ENCODE peak calls at places on chromosomes 4 and X, in ten cellular contexts. One of them, this sample, is unnamed.

GRCh38 chrX:154751669-154752271 is 893 bp upstream of the GAB3 start:
- DNase-seq in right cardiac atrium: no peak
- DNase-seq in H9: no peak
- DNase-seq in fibroblast of mammary gland: no peak
- DNase-seq in SK-MEL-5: no peak
- DNase-seq in Caco-2: no peak
- DNase-seq in left lung: no peak
- DNase-seq in AG08395: no peak
- DNase-seq in B cell: no peak
- DNase-seq in stimulated activated CD8-positive, alpha-beta memory T cell treated with anti-CD3 and anti-CD28 coated beads, Interleukin-7, amount 100 ng/mL, for 4 hours: no peak
- DNase-seq in this sample: no peak

GRCh38 chrX:47556045-47556623 is 4.9 kb upstream of the ARAF start:
- DNase-seq in right cardiac atrium: peak; percentile 95
- DNase-seq in H9: peak; percentile 93
- DNase-seq in fibroblast of mammary gland: peak; percentile 93
- DNase-seq in SK-MEL-5: peak; percentile 43
- DNase-seq in Caco-2: peak; percentile 89
- DNase-seq in left lung: peak; percentile 91
- DNase-seq in AG08395: peak; percentile 89
- DNase-seq in B cell: peak; percentile 64
- DNase-seq in stimulated activated CD8-positive, alpha-beta memory T cell treated with anti-CD3 and anti-CD28 coated beads, Interleukin-7, amount 100 ng/mL, for 4 hours: peak; percentile 74
- DNase-seq in this sample: peak; percentile 74

GRCh38 chrX:115341421-115341820 is 51.9 kb downstream of the LUZP4 start:
- DNase-seq in right cardiac atrium: no peak
- DNase-seq in H9: no peak
- DNase-seq in fibroblast of mammary gland: no peak
- DNase-seq in SK-MEL-5: no peak
- DNase-seq in Caco-2: no peak
- DNase-seq in left lung: no peak
- DNase-seq in AG08395: no peak
- DNase-seq in B cell: no peak
- DNase-seq in stimulated activated CD8-positive, alpha-beta memory T cell treated with anti-CD3 and anti-CD28 coated beads, Interleukin-7, amount 100 ng/mL, for 4 hours: no peak
- DNase-seq in this sample: no peak

GRCh38 chr4:19945979-19946380 is 305.7 kb upstream of the SLIT2 start:
- DNase-seq in right cardiac atrium: no peak
- DNase-seq in H9: no peak
- DNase-seq in fibroblast of mammary gland: peak; percentile 100
- DNase-seq in SK-MEL-5: no peak
- DNase-seq in Caco-2: no peak
- DNase-seq in left lung: no peak
- DNase-seq in AG08395: peak; percentile 70
- DNase-seq in B cell: no peak
- DNase-seq in stimulated activated CD8-positive, alpha-beta memory T cell treated with anti-CD3 and anti-CD28 coated beads, Interleukin-7, amount 100 ng/mL, for 4 hours: no peak
- DNase-seq in this sample: no peak

GRCh38 chrX:133246921-133247320 is 28.8 kb upstream of the TFDP3 start:
- DNase-seq in right cardiac atrium: no peak
- DNase-seq in H9: no peak
- DNase-seq in fibroblast of mammary gland: no peak
- DNase-seq in SK-MEL-5: no peak
- DNase-seq in Caco-2: no peak
- DNase-seq in left lung: no peak
- DNase-seq in AG08395: no peak
- DNase-seq in B cell: no peak
- DNase-seq in stimulated activated CD8-positive, alpha-beta memory T cell treated with anti-CD3 and anti-CD28 coated beads, Interleukin-7, amount 100 ng/mL, for 4 hours: no peak
- DNase-seq in this sample: no peak

GRCh38 chrX:70089575-70090297 is 27.5 kb downstream of the OTUD6A start:
- DNase-seq in right cardiac atrium: no peak
- DNase-seq in H9: no peak
- DNase-seq in fibroblast of mammary gland: peak; percentile 69
- DNase-seq in SK-MEL-5: no peak
- DNase-seq in Caco-2: no peak
- DNase-seq in left lung: no peak
- DNase-seq in AG08395: peak; percentile 69
- DNase-seq in B cell: no peak
- DNase-seq in stimulated activated CD8-positive, alpha-beta memory T cell treated with anti-CD3 and anti-CD28 coated beads, Interleukin-7, amount 100 ng/mL, for 4 hours: no peak
- DNase-seq in this sample: no peak

GRCh38 chrX:140503714-140504351 is 1.0 kb downstream of the SOX3 start:
- DNase-seq in right cardiac atrium: peak; percentile 59
- DNase-seq in H9: peak; percentile 39
- DNase-seq in fibroblast of mammary gland: no peak
- DNase-seq in SK-MEL-5: no peak
- DNase-seq in Caco-2: no peak
- DNase-seq in left lung: no peak
- DNase-seq in AG08395: no peak
- DNase-seq in B cell: no peak
- DNase-seq in stimulated activated CD8-positive, alpha-beta memory T cell treated with anti-CD3 and anti-CD28 coated beads, Interleukin-7, amount 100 ng/mL, for 4 hours: no peak
- DNase-seq in this sample: peak; percentile 15

GRCh38 chr4:128385683-128386304 is 98.2 kb upstream of the PGRMC2 start:
- DNase-seq in right cardiac atrium: no peak
- DNase-seq in H9: no peak
- DNase-seq in fibroblast of mammary gland: peak; percentile 75
- DNase-seq in SK-MEL-5: peak; percentile 60
- DNase-seq in Caco-2: no peak
- DNase-seq in left lung: no peak
- DNase-seq in AG08395: peak; percentile 25
- DNase-seq in B cell: no peak
- DNase-seq in stimulated activated CD8-positive, alpha-beta memory T cell treated with anti-CD3 and anti-CD28 coated beads, Interleukin-7, amount 100 ng/mL, for 4 hours: no peak
- DNase-seq in this sample: peak; percentile 17

GRCh38 chr4:76197971-76198410 is 15.6 kb downstream of the SCARB2 start:
- DNase-seq in right cardiac atrium: peak; percentile 81
- DNase-seq in H9: no peak
- DNase-seq in fibroblast of mammary gland: peak; percentile 68
- DNase-seq in SK-MEL-5: peak; percentile 94
- DNase-seq in Caco-2: no peak
- DNase-seq in left lung: peak; percentile 76
- DNase-seq in AG08395: peak; percentile 50
- DNase-seq in B cell: no peak
- DNase-seq in stimulated activated CD8-positive, alpha-beta memory T cell treated with anti-CD3 and anti-CD28 coated beads, Interleukin-7, amount 100 ng/mL, for 4 hours: no peak
- DNase-seq in this sample: no peak

GRCh38 chr4:123235431-123235830 is 161.2 kb upstream of the SPRY1 start:
- DNase-seq in right cardiac atrium: no peak
- DNase-seq in H9: no peak
- DNase-seq in fibroblast of mammary gland: no peak
- DNase-seq in SK-MEL-5: no peak
- DNase-seq in Caco-2: no peak
- DNase-seq in left lung: no peak
- DNase-seq in AG08395: peak; percentile 50
- DNase-seq in B cell: no peak
- DNase-seq in stimulated activated CD8-positive, alpha-beta memory T cell treated with anti-CD3 and anti-CD28 coated beads, Interleukin-7, amount 100 ng/mL, for 4 hours: no peak
- DNase-seq in this sample: no peak

GRCh38 chr4:41590591-41590990 is 52.6 kb downstream of the LIMCH1 start:
- DNase-seq in right cardiac atrium: no peak
- DNase-seq in H9: no peak
- DNase-seq in fibroblast of mammary gland: no peak
- DNase-seq in SK-MEL-5: no peak
- DNase-seq in Caco-2: no peak
- DNase-seq in left lung: no peak
- DNase-seq in AG08395: no peak
- DNase-seq in B cell: no peak
- DNase-seq in stimulated activated CD8-positive, alpha-beta memory T cell treated with anti-CD3 and anti-CD28 coated beads, Interleukin-7, amount 100 ng/mL, for 4 hours: no peak
- DNase-seq in this sample: no peak

GRCh38 chrX:70026112-70026850 is 23.5 kb downstream of the AWAT2 start:
- DNase-seq in right cardiac atrium: no peak
- DNase-seq in H9: no peak
- DNase-seq in fibroblast of mammary gland: peak; percentile 29
- DNase-seq in SK-MEL-5: no peak
- DNase-seq in Caco-2: no peak
- DNase-seq in left lung: no peak
- DNase-seq in AG08395: no peak
- DNase-seq in B cell: no peak
- DNase-seq in stimulated activated CD8-positive, alpha-beta memory T cell treated with anti-CD3 and anti-CD28 coated beads, Interleukin-7, amount 100 ng/mL, for 4 hours: no peak
- DNase-seq in this sample: no peak

GRCh38 chr4:153564630-153565525 is 98.7 kb downstream of the TMEM131L start:
- DNase-seq in right cardiac atrium: peak; percentile 73
- DNase-seq in H9: no peak
- DNase-seq in fibroblast of mammary gland: peak; percentile 40
- DNase-seq in SK-MEL-5: no peak
- DNase-seq in Caco-2: peak; percentile 73
- DNase-seq in left lung: no peak
- DNase-seq in AG08395: peak; percentile 42
- DNase-seq in B cell: no peak
- DNase-seq in stimulated activated CD8-positive, alpha-beta memory T cell treated with anti-CD3 and anti-CD28 coated beads, Interleukin-7, amount 100 ng/mL, for 4 hours: no peak
- DNase-seq in this sample: no peak

GRCh38 chr4:56147371-56147770 is 198.6 kb downstream of the CEP135 start:
- DNase-seq in right cardiac atrium: no peak
- DNase-seq in H9: no peak
- DNase-seq in fibroblast of mammary gland: peak; percentile 54
- DNase-seq in SK-MEL-5: peak; percentile 47
- DNase-seq in Caco-2: no peak
- DNase-seq in left lung: no peak
- DNase-seq in AG08395: no peak
- DNase-seq in B cell: no peak
- DNase-seq in stimulated activated CD8-positive, alpha-beta memory T cell treated with anti-CD3 and anti-CD28 coated beads, Interleukin-7, amount 100 ng/mL, for 4 hours: no peak
- DNase-seq in this sample: no peak

GRCh38 chrX:133606990-133607389 is 191.7 kb upstream of the GPC4 start:
- DNase-seq in right cardiac atrium: no peak
- DNase-seq in H9: no peak
- DNase-seq in fibroblast of mammary gland: no peak
- DNase-seq in SK-MEL-5: no peak
- DNase-seq in Caco-2: no peak
- DNase-seq in left lung: no peak
- DNase-seq in AG08395: no peak
- DNase-seq in B cell: no peak
- DNase-seq in stimulated activated CD8-positive, alpha-beta memory T cell treated with anti-CD3 and anti-CD28 coated beads, Interleukin-7, amount 100 ng/mL, for 4 hours: no peak
- DNase-seq in this sample: no peak

GRCh38 chr4:4641661-4642180 is 99.9 kb upstream of the STX18 start:
- DNase-seq in right cardiac atrium: no peak
- DNase-seq in H9: peak; percentile 58
- DNase-seq in fibroblast of mammary gland: no peak
- DNase-seq in SK-MEL-5: no peak
- DNase-seq in Caco-2: peak; percentile 54
- DNase-seq in left lung: no peak
- DNase-seq in AG08395: no peak
- DNase-seq in B cell: no peak
- DNase-seq in stimulated activated CD8-positive, alpha-beta memory T cell treated with anti-CD3 and anti-CD28 coated beads, Interleukin-7, amount 100 ng/mL, for 4 hours: no peak
- DNase-seq in this sample: no peak

GRCh38 chrX:40096395-40097091 is 1.2 kb downstream of the BCOR start:
- DNase-seq in right cardiac atrium: peak; percentile 78
- DNase-seq in H9: peak; percentile 61
- DNase-seq in fibroblast of mammary gland: no peak
- DNase-seq in SK-MEL-5: no peak
- DNase-seq in Caco-2: peak; percentile 14
- DNase-seq in left lung: peak; percentile 63
- DNase-seq in AG08395: no peak
- DNase-seq in B cell: peak; percentile 78
- DNase-seq in stimulated activated CD8-positive, alpha-beta memory T cell treated with anti-CD3 and anti-CD28 coated beads, Interleukin-7, amount 100 ng/mL, for 4 hours: peak; percentile 68
- DNase-seq in this sample: peak; percentile 54

GRCh38 chr4:55373461-55373860 is 22.3 kb upstream of the TMEM165 start:
- DNase-seq in right cardiac atrium: no peak
- DNase-seq in H9: no peak
- DNase-seq in fibroblast of mammary gland: no peak
- DNase-seq in SK-MEL-5: no peak
- DNase-seq in Caco-2: no peak
- DNase-seq in left lung: no peak
- DNase-seq in AG08395: no peak
- DNase-seq in B cell: no peak
- DNase-seq in stimulated activated CD8-positive, alpha-beta memory T cell treated with anti-CD3 and anti-CD28 coated beads, Interleukin-7, amount 100 ng/mL, for 4 hours: no peak
- DNase-seq in this sample: no peak

GRCh38 chr4:2484993-2485392 is 16.1 kb downstream of the RNF4 start:
- DNase-seq in right cardiac atrium: peak; percentile 90
- DNase-seq in H9: no peak
- DNase-seq in fibroblast of mammary gland: peak; percentile 49
- DNase-seq in SK-MEL-5: no peak
- DNase-seq in Caco-2: no peak
- DNase-seq in left lung: peak; percentile 91
- DNase-seq in AG08395: peak; percentile 67
- DNase-seq in B cell: peak; percentile 85
- DNase-seq in stimulated activated CD8-positive, alpha-beta memory T cell treated with anti-CD3 and anti-CD28 coated beads, Interleukin-7, amount 100 ng/mL, for 4 hours: peak; percentile 56
- DNase-seq in this sample: peak; percentile 77

GRCh38 chr4:656651-657337 is 17.3 kb downstream of the ATP5ME start:
- DNase-seq in right cardiac atrium: no peak
- DNase-seq in H9: no peak
- DNase-seq in fibroblast of mammary gland: peak; percentile 19
- DNase-seq in SK-MEL-5: no peak
- DNase-seq in Caco-2: no peak
- DNase-seq in left lung: no peak
- DNase-seq in AG08395: no peak
- DNase-seq in B cell: no peak
- DNase-seq in stimulated activated CD8-positive, alpha-beta memory T cell treated with anti-CD3 and anti-CD28 coated beads, Interleukin-7, amount 100 ng/mL, for 4 hours: no peak
- DNase-seq in this sample: no peak

GRCh38 chr4:77203380-77204197 is 46.6 kb downstream of the CCNG2 start:
- DNase-seq in right cardiac atrium: peak; percentile 51
- DNase-seq in H9: peak; percentile 77
- DNase-seq in fibroblast of mammary gland: peak; percentile 85
- DNase-seq in SK-MEL-5: peak; percentile 84
- DNase-seq in Caco-2: peak; percentile 72
- DNase-seq in left lung: peak; percentile 35
- DNase-seq in AG08395: peak; percentile 82
- DNase-seq in B cell: peak; percentile 51
- DNase-seq in stimulated activated CD8-positive, alpha-beta memory T cell treated with anti-CD3 and anti-CD28 coated beads, Interleukin-7, amount 100 ng/mL, for 4 hours: peak; percentile 15
- DNase-seq in this sample: peak; percentile 64

GRCh38 chr4:184148871-184149637 is 68.6 kb downstream of the ENPP6 start:
- DNase-seq in right cardiac atrium: no peak
- DNase-seq in H9: no peak
- DNase-seq in fibroblast of mammary gland: peak; percentile 18
- DNase-seq in SK-MEL-5: no peak
- DNase-seq in Caco-2: no peak
- DNase-seq in left lung: no peak
- DNase-seq in AG08395: no peak
- DNase-seq in B cell: no peak
- DNase-seq in stimulated activated CD8-positive, alpha-beta memory T cell treated with anti-CD3 and anti-CD28 coated beads, Interleukin-7, amount 100 ng/mL, for 4 hours: no peak
- DNase-seq in this sample: no peak

GRCh38 chr4:3371581-3372001 is 70.2 kb upstream of the HGFAC start:
- DNase-seq in right cardiac atrium: no peak
- DNase-seq in H9: no peak
- DNase-seq in fibroblast of mammary gland: no peak
- DNase-seq in SK-MEL-5: no peak
- DNase-seq in Caco-2: no peak
- DNase-seq in left lung: no peak
- DNase-seq in AG08395: no peak
- DNase-seq in B cell: no peak
- DNase-seq in stimulated activated CD8-positive, alpha-beta memory T cell treated with anti-CD3 and anti-CD28 coated beads, Interleukin-7, amount 100 ng/mL, for 4 hours: no peak
- DNase-seq in this sample: no peak

GRCh38 chr4:57078685-57079521 is 31.3 kb downstream of the IGFBP7 start:
- DNase-seq in right cardiac atrium: peak; percentile 43
- DNase-seq in H9: peak; percentile 80
- DNase-seq in fibroblast of mammary gland: no peak
- DNase-seq in SK-MEL-5: no peak
- DNase-seq in Caco-2: peak; percentile 72
- DNase-seq in left lung: no peak
- DNase-seq in AG08395: no peak
- DNase-seq in B cell: no peak
- DNase-seq in stimulated activated CD8-positive, alpha-beta memory T cell treated with anti-CD3 and anti-CD28 coated beads, Interleukin-7, amount 100 ng/mL, for 4 hours: no peak
- DNase-seq in this sample: no peak

GRCh38 chr4:167456619-167457018 is 222.3 kb upstream of the SPOCK3 start:
- DNase-seq in right cardiac atrium: no peak
- DNase-seq in H9: no peak
- DNase-seq in fibroblast of mammary gland: no peak
- DNase-seq in SK-MEL-5: no peak
- DNase-seq in Caco-2: no peak
- DNase-seq in left lung: no peak
- DNase-seq in AG08395: no peak
- DNase-seq in B cell: no peak
- DNase-seq in stimulated activated CD8-positive, alpha-beta memory T cell treated with anti-CD3 and anti-CD28 coated beads, Interleukin-7, amount 100 ng/mL, for 4 hours: no peak
- DNase-seq in this sample: no peak

GRCh38 chrX:46713672-46714487 is 45.0 kb downstream of the SLC9A7 start:
- DNase-seq in right cardiac atrium: no peak
- DNase-seq in H9: no peak
- DNase-seq in fibroblast of mammary gland: no peak
- DNase-seq in SK-MEL-5: no peak
- DNase-seq in Caco-2: no peak
- DNase-seq in left lung: no peak
- DNase-seq in AG08395: peak; percentile 27
- DNase-seq in B cell: peak; percentile 23
- DNase-seq in stimulated activated CD8-positive, alpha-beta memory T cell treated with anti-CD3 and anti-CD28 coated beads, Interleukin-7, amount 100 ng/mL, for 4 hours: no peak
- DNase-seq in this sample: peak; percentile 28

GRCh38 chr4:2127609-2128300 is 68.6 kb downstream of the NAT8L start:
- DNase-seq in right cardiac atrium: no peak
- DNase-seq in H9: no peak
- DNase-seq in fibroblast of mammary gland: no peak
- DNase-seq in SK-MEL-5: no peak
- DNase-seq in Caco-2: no peak
- DNase-seq in left lung: no peak
- DNase-seq in AG08395: no peak
- DNase-seq in B cell: no peak
- DNase-seq in stimulated activated CD8-positive, alpha-beta memory T cell treated with anti-CD3 and anti-CD28 coated beads, Interleukin-7, amount 100 ng/mL, for 4 hours: no peak
- DNase-seq in this sample: no peak

GRCh38 chr4:22962186-22962786 is 269.5 kb downstream of the GBA3 start:
- DNase-seq in right cardiac atrium: no peak
- DNase-seq in H9: no peak
- DNase-seq in fibroblast of mammary gland: peak; percentile 6
- DNase-seq in SK-MEL-5: peak; percentile 74
- DNase-seq in Caco-2: peak; percentile 21
- DNase-seq in left lung: no peak
- DNase-seq in AG08395: peak; percentile 59
- DNase-seq in B cell: no peak
- DNase-seq in stimulated activated CD8-positive, alpha-beta memory T cell treated with anti-CD3 and anti-CD28 coated beads, Interleukin-7, amount 100 ng/mL, for 4 hours: no peak
- DNase-seq in this sample: no peak